ENCODE peak calls at places on chromosomes 12 and 14, in nine cellular contexts. One of them, this sample, is unnamed.

GRCh38 chr12:31868980-31869379 is 90.2 kb upstream of the RESF1 start:
- DNase-seq in hepatocyte: peak; percentile 28
- DNase-seq in fibroblast of lung: peak; percentile 46
- DNase-seq in A549: no peak
- DNase-seq in lung: no peak
- DNase-seq in WTC11: no peak
- DNase-seq in cardiac muscle cell: peak; percentile 86
- DNase-seq in lower leg skin: no peak
- DNase-seq in AG09309: no peak
- DNase-seq in this sample: no peak

GRCh38 chr14:101502761-101503392 is 58.4 kb upstream of the DIO3 start:
- DNase-seq in fibroblast of lung: no peak
- DNase-seq in hepatocyte: no peak
- DNase-seq in lung: no peak
- DNase-seq in cardiac muscle cell: no peak
- DNase-seq in AG09309: no peak
- DNase-seq in lower leg skin: peak; percentile 72
- DNase-seq in A549: no peak
- DNase-seq in WTC11: no peak
- DNase-seq in this sample: no peak

GRCh38 chr12:110765144-110765543 is 22.5 kb upstream of the PPP1CC start:
- DNase-seq in cardiac muscle cell: no peak
- DNase-seq in lung: no peak
- DNase-seq in A549: no peak
- DNase-seq in fibroblast of lung: no peak
- DNase-seq in AG09309: no peak
- DNase-seq in WTC11: no peak
- DNase-seq in lower leg skin: no peak
- DNase-seq in hepatocyte: no peak
- DNase-seq in this sample: no peak

GRCh38 chr12:109493090-109493489 is 15.7 kb downstream of the UBE3B start:
- DNase-seq in lung: no peak
- DNase-seq in AG09309: no peak
- DNase-seq in A549: no peak
- DNase-seq in cardiac muscle cell: no peak
- DNase-seq in hepatocyte: no peak
- DNase-seq in lower leg skin: no peak
- DNase-seq in fibroblast of lung: no peak
- DNase-seq in WTC11: no peak
- DNase-seq in this sample: no peak

GRCh38 chr12:52191841-52192791 is at the start of gene KRT80:
- DNase-seq in lung: peak; percentile 88
- DNase-seq in WTC11: no peak
- DNase-seq in hepatocyte: peak; percentile 94
- DNase-seq in cardiac muscle cell: peak; percentile 99
- DNase-seq in AG09309: peak; percentile 99
- DNase-seq in fibroblast of lung: peak; percentile 100
- DNase-seq in A549: peak; percentile 99
- DNase-seq in lower leg skin: peak; percentile 97
- DNase-seq in this sample: no peak

GRCh38 chr14:91154851-91155625 is 41.2 kb downstream of the DGLUCY start:
- DNase-seq in WTC11: no peak
- DNase-seq in cardiac muscle cell: peak; percentile 78
- DNase-seq in fibroblast of lung: peak; percentile 81
- DNase-seq in A549: no peak
- DNase-seq in lower leg skin: peak; percentile 86
- DNase-seq in AG09309: no peak
- DNase-seq in hepatocyte: peak; percentile 74
- DNase-seq in lung: peak; percentile 45
- DNase-seq in this sample: no peak

GRCh38 chr14:67665886-67666285 is 8.5 kb downstream of the VTI1B start:
- DNase-seq in A549: no peak
- DNase-seq in fibroblast of lung: peak; percentile 49
- DNase-seq in hepatocyte: no peak
- DNase-seq in WTC11: no peak
- DNase-seq in lower leg skin: no peak
- DNase-seq in lung: no peak
- DNase-seq in cardiac muscle cell: peak; percentile 64
- DNase-seq in AG09309: peak; percentile 38
- DNase-seq in this sample: no peak

GRCh38 chr12:107448198-107448597 is 237.4 kb upstream of the PWP1 start:
- DNase-seq in fibroblast of lung: no peak
- DNase-seq in lung: no peak
- DNase-seq in hepatocyte: no peak
- DNase-seq in WTC11: peak; percentile 67
- DNase-seq in cardiac muscle cell: peak; percentile 8
- DNase-seq in AG09309: no peak
- DNase-seq in lower leg skin: no peak
- DNase-seq in A549: no peak
- DNase-seq in this sample: peak; percentile 72

GRCh38 chr12:64273527-64274403 is 51.7 kb upstream of the KICS2 start:
- DNase-seq in AG09309: no peak
- DNase-seq in WTC11: peak; percentile 60
- DNase-seq in hepatocyte: peak; percentile 15
- DNase-seq in cardiac muscle cell: peak; percentile 20
- DNase-seq in lung: no peak
- DNase-seq in lower leg skin: no peak
- DNase-seq in fibroblast of lung: no peak
- DNase-seq in A549: peak; percentile 27
- DNase-seq in this sample: peak; percentile 57

GRCh38 chr12:48216785-48217184 is 13.7 kb upstream of the OR10AD1 start:
- DNase-seq in A549: no peak
- DNase-seq in AG09309: no peak
- DNase-seq in WTC11: no peak
- DNase-seq in fibroblast of lung: no peak
- DNase-seq in hepatocyte: no peak
- DNase-seq in cardiac muscle cell: peak; percentile 25
- DNase-seq in lower leg skin: no peak
- DNase-seq in lung: peak; percentile 48
- DNase-seq in this sample: no peak

GRCh38 chr12:69065804-69066203 is 132.8 kb upstream of the CPM start:
- DNase-seq in AG09309: no peak
- DNase-seq in lung: no peak
- DNase-seq in fibroblast of lung: no peak
- DNase-seq in WTC11: no peak
- DNase-seq in hepatocyte: no peak
- DNase-seq in A549: no peak
- DNase-seq in lower leg skin: no peak
- DNase-seq in cardiac muscle cell: no peak
- DNase-seq in this sample: no peak

GRCh38 chr14:80522936-80523335 is 311.6 kb upstream of the DIO2 start:
- DNase-seq in A549: no peak
- DNase-seq in hepatocyte: no peak
- DNase-seq in WTC11: no peak
- DNase-seq in AG09309: no peak
- DNase-seq in lower leg skin: no peak
- DNase-seq in cardiac muscle cell: no peak
- DNase-seq in lung: no peak
- DNase-seq in fibroblast of lung: no peak
- DNase-seq in this sample: no peak

GRCh38 chr12:3293013-3293412 is 198.0 kb upstream of the PRMT8 start:
- DNase-seq in WTC11: no peak
- DNase-seq in A549: no peak
- DNase-seq in cardiac muscle cell: no peak
- DNase-seq in lung: no peak
- DNase-seq in AG09309: no peak
- DNase-seq in hepatocyte: no peak
- DNase-seq in lower leg skin: no peak
- DNase-seq in fibroblast of lung: no peak
- DNase-seq in this sample: no peak

GRCh38 chr12:52945389-52946232 is 3.3 kb upstream of the KRT18 start:
- DNase-seq in lower leg skin: no peak
- DNase-seq in hepatocyte: peak; percentile 85
- DNase-seq in lung: peak; percentile 59
- DNase-seq in A549: no peak
- DNase-seq in cardiac muscle cell: peak; percentile 85
- DNase-seq in WTC11: peak; percentile 80
- DNase-seq in fibroblast of lung: peak; percentile 92
- DNase-seq in AG09309: no peak
- DNase-seq in this sample: no peak

GRCh38 chr14:70525691-70526090 is 9.1 kb downstream of the ADAM20 start:
- DNase-seq in hepatocyte: no peak
- DNase-seq in AG09309: no peak
- DNase-seq in WTC11: no peak
- DNase-seq in cardiac muscle cell: no peak
- DNase-seq in lung: no peak
- DNase-seq in fibroblast of lung: no peak
- DNase-seq in A549: no peak
- DNase-seq in lower leg skin: no peak
- DNase-seq in this sample: no peak

GRCh38 chr12:3117628-3118027 is 40.4 kb downstream of the TSPAN9 start:
- DNase-seq in hepatocyte: no peak
- DNase-seq in cardiac muscle cell: peak; percentile 78
- DNase-seq in A549: no peak
- DNase-seq in fibroblast of lung: peak; percentile 96
- DNase-seq in WTC11: no peak
- DNase-seq in AG09309: peak; percentile 79
- DNase-seq in lower leg skin: no peak
- DNase-seq in lung: no peak
- DNase-seq in this sample: no peak

GRCh38 chr12:52814710-52815155 is 817 bp upstream of the KRT4 start:
- DNase-seq in cardiac muscle cell: no peak
- DNase-seq in hepatocyte: no peak
- DNase-seq in WTC11: no peak
- DNase-seq in lung: no peak
- DNase-seq in lower leg skin: no peak
- DNase-seq in AG09309: no peak
- DNase-seq in A549: no peak
- DNase-seq in fibroblast of lung: no peak
- DNase-seq in this sample: no peak

GRCh38 chr14:95290769-95291440 is 28.8 kb downstream of the CLMN start:
- DNase-seq in cardiac muscle cell: no peak
- DNase-seq in fibroblast of lung: no peak
- DNase-seq in hepatocyte: peak; percentile 42
- DNase-seq in lower leg skin: peak; percentile 88
- DNase-seq in WTC11: peak; percentile 42
- DNase-seq in lung: peak; percentile 41
- DNase-seq in AG09309: no peak
- DNase-seq in A549: no peak
- DNase-seq in this sample: no peak

GRCh38 chr14:23114669-23115491 is 4.2 kb downstream of the CEBPE start:
- DNase-seq in A549: peak; percentile 79
- DNase-seq in cardiac muscle cell: peak; percentile 93
- DNase-seq in AG09309: peak; percentile 96
- DNase-seq in lower leg skin: peak; percentile 77
- DNase-seq in lung: peak; percentile 67
- DNase-seq in fibroblast of lung: peak; percentile 98
- DNase-seq in WTC11: no peak
- DNase-seq in hepatocyte: peak; percentile 40
- DNase-seq in this sample: no peak
- TF ChIP-seq CTCF in A549: no peak
- TF ChIP-seq CTCF in cardiac muscle cell: peak; percentile 12
- TF ChIP-seq CTCF in AG09309: no peak
- TF ChIP-seq CTCF in lower leg skin: no peak
- TF ChIP-seq CTCF in lung: no peak
- TF ChIP-seq CTCF in fibroblast of lung: peak; percentile 14
- TF ChIP-seq CTCF in WTC11: no peak
- TF ChIP-seq CTCF in hepatocyte: no peak
- TF ChIP-seq CTCF in this sample: no peak

GRCh38 chr12:66035289-66035961 is 95.1 kb downstream of the LLPH start:
- DNase-seq in cardiac muscle cell: peak; percentile 69
- DNase-seq in lower leg skin: no peak
- DNase-seq in WTC11: no peak
- DNase-seq in AG09309: no peak
- DNase-seq in fibroblast of lung: peak; percentile 69
- DNase-seq in hepatocyte: peak; percentile 45
- DNase-seq in A549: peak; percentile 21
- DNase-seq in lung: no peak
- DNase-seq in this sample: no peak
- TF ChIP-seq CTCF in cardiac muscle cell: peak; percentile 44
- TF ChIP-seq CTCF in lower leg skin: no peak
- TF ChIP-seq CTCF in WTC11: no peak
- TF ChIP-seq CTCF in AG09309: peak; percentile 54
- TF ChIP-seq CTCF in fibroblast of lung: peak; percentile 56
- TF ChIP-seq CTCF in hepatocyte: peak; percentile 47
- TF ChIP-seq CTCF in A549: peak; percentile 55
- TF ChIP-seq CTCF in lung: no peak
- TF ChIP-seq CTCF in this sample: peak; percentile 32

GRCh38 chr12:99711246-99711645 is 63.7 kb downstream of the GARIN6 start:
- DNase-seq in cardiac muscle cell: no peak
- DNase-seq in AG09309: no peak
- DNase-seq in fibroblast of lung: no peak
- DNase-seq in hepatocyte: no peak
- DNase-seq in lung: no peak
- DNase-seq in lower leg skin: no peak
- DNase-seq in WTC11: no peak
- DNase-seq in A549: no peak
- DNase-seq in this sample: no peak

GRCh38 chr12:99709619-99710018 is 62.1 kb downstream of the GARIN6 start:
- DNase-seq in cardiac muscle cell: no peak
- DNase-seq in WTC11: no peak
- DNase-seq in lower leg skin: no peak
- DNase-seq in AG09309: no peak
- DNase-seq in hepatocyte: no peak
- DNase-seq in lung: no peak
- DNase-seq in A549: no peak
- DNase-seq in fibroblast of lung: no peak
- DNase-seq in this sample: no peak

GRCh38 chr12:99707883-99708282 is 60.3 kb downstream of the GARIN6 start:
- DNase-seq in A549: no peak
- DNase-seq in lower leg skin: no peak
- DNase-seq in AG09309: no peak
- DNase-seq in cardiac muscle cell: no peak
- DNase-seq in WTC11: no peak
- DNase-seq in lung: no peak
- DNase-seq in fibroblast of lung: no peak
- DNase-seq in hepatocyte: no peak
- DNase-seq in this sample: no peak

GRCh38 chr12:99706736-99707473 is 59.4 kb downstream of the GARIN6 start:
- DNase-seq in AG09309: no peak
- DNase-seq in lower leg skin: no peak
- DNase-seq in A549: no peak
- DNase-seq in hepatocyte: no peak
- DNase-seq in fibroblast of lung: no peak
- DNase-seq in WTC11: no peak
- DNase-seq in lung: no peak
- DNase-seq in cardiac muscle cell: no peak
- DNase-seq in this sample: no peak

DNA sequence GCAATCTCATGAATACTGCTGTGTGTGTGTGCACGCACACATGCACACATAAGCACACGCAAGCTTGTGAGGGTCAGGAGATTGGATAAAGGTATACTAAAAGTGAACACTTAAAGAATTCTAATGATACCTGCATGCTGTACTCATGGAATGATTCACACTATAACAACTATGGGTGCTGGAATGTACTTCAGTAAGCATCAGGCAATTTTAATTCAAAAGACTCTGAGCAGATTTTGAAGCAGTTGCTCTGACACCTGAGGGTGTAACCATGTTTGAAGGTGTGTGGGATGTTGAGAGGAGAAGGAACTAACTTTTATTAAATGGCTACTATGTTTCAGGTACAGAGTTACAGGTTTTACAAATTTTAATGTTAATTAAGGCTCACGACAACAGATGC is 61.6 kb downstream of the GARIN6 start:
- DNase-seq in WTC11: no peak
- DNase-seq in fibroblast of lung: no peak
- DNase-seq in cardiac muscle cell: no peak
- DNase-seq in AG09309: no peak
- DNase-seq in lung: no peak
- DNase-seq in hepatocyte: no peak
- DNase-seq in lower leg skin: no peak
- DNase-seq in A549: no peak
- DNase-seq in this sample: no peak
- TF ChIP-seq CTCF in WTC11: no peak
- TF ChIP-seq CTCF in fibroblast of lung: no peak
- TF ChIP-seq CTCF in cardiac muscle cell: no peak
- TF ChIP-seq CTCF in AG09309: no peak
- TF ChIP-seq CTCF in lung: no peak
- TF ChIP-seq CTCF in hepatocyte: no peak
- TF ChIP-seq CTCF in lower leg skin: no peak
- TF ChIP-seq CTCF in A549: no peak
- TF ChIP-seq CTCF in this sample: no peak

GRCh38 chr14:43898709-43899108 is 608.4 kb downstream of the FSCB start:
- DNase-seq in AG09309: no peak
- DNase-seq in WTC11: no peak
- DNase-seq in lower leg skin: no peak
- DNase-seq in fibroblast of lung: no peak
- DNase-seq in hepatocyte: peak; percentile 49
- DNase-seq in lung: no peak
- DNase-seq in cardiac muscle cell: no peak
- DNase-seq in A549: no peak
- DNase-seq in this sample: no peak
- TF ChIP-seq CTCF in AG09309: no peak
- TF ChIP-seq CTCF in WTC11: no peak
- TF ChIP-seq CTCF in lower leg skin: no peak
- TF ChIP-seq CTCF in fibroblast of lung: no peak
- TF ChIP-seq CTCF in hepatocyte: peak; percentile 56
- TF ChIP-seq CTCF in lung: no peak
- TF ChIP-seq CTCF in cardiac muscle cell: no peak
- TF ChIP-seq CTCF in A549: no peak
- TF ChIP-seq CTCF in this sample: no peak